ENCODE peak calls at places on chromosome 22, in six cellular contexts. J, K, O, U, G and D are unnamed samples.

GRCh38 chr22:27212617-27213177 is 555.3 kb downstream of the MIAT start:
- DNase-seq in K (no peak), G (peak), J (no peak), O (no peak), U (no peak), D (no peak)

GRCh38 chr22:49011379-49011768 is 816.3 kb downstream of the BRD1 start:
- DNase-seq in K (no peak), O (no peak), J (no peak), U (no peak), G (no peak), D (no peak)

GRCh38 chr22:29202231-29203192 is 3.2 kb upstream of the EMID1 start:
- DNase-seq in K (no peak), G (no peak), O (peak), J (peak), U (no peak), D (no peak)

GRCh38 chr22:44259366-44260215 is 53.2 kb downstream of the SHISAL1 start:
- DNase-seq in J (no peak), G (no peak), O (no peak), U (no peak), K (no peak), D (no peak)

GRCh38 chr22:44895296-44896055 is 114.3 kb downstream of the PHF21B start:
- DNase-seq in G (no peak), K (no peak), O (no peak), U (no peak), J (no peak), D (no peak)

GRCh38 chr22:17097062-17097461 is 12.3 kb downstream of the IL17RA start:
- DNase-seq in K (no peak), O (no peak), J (no peak), U (no peak), G (no peak), D (no peak)

GRCh38 chr22:46626911-46627805 is 7.0 kb downstream of the GRAMD4 start:
- DNase-seq in K (no peak), J (no peak), U (no peak), O (no peak), G (no peak), D (no peak)

GRCh38 chr22:25696763-25697710 is 45.0 kb upstream of the MYO18B start:
- DNase-seq in K (no peak), U (no peak), O (no peak), G (no peak), J (no peak), D (no peak)

GRCh38 chr22:32018056-32018455 is 25.0 kb upstream of the SLC5A1 start:
- DNase-seq in G (no peak), K (no peak), U (no peak), J (no peak), O (no peak), D (no peak)

GRCh38 chr22:17772249-17772962 is 1.9 kb downstream of the BID start:
- DNase-seq in U (no peak), J (no peak), G (peak), O (no peak), K (no peak), D (no peak)

GRCh38 chr22:25393121-25393805 is 171.2 kb upstream of the GRK3 start:
- DNase-seq in U (no peak), J (no peak), K (no peak), O (no peak), G (no peak), D (no peak)

GRCh38 chr22:35538801-35539321 is 1.8 kb upstream of the RASD2 start:
- DNase-seq in J (peak), K (no peak), G (no peak), O (no peak), U (no peak), D (no peak)

GRCh38 chr22:44913198-44913983 is 96.4 kb downstream of the PHF21B start:
- DNase-seq in G (no peak), O (no peak), U (no peak), K (no peak), J (no peak), D (no peak)

GRCh38 chr22:46111645-46112306 is 38.5 kb upstream of the PPARA start:
- DNase-seq in O (no peak), K (no peak), U (no peak), G (no peak), J (no peak), D (no peak)

GRCh38 chr22:32752868-32753520 is 48.5 kb upstream of the TIMP3 start:
- DNase-seq in O (no peak), K (no peak), J (no peak), U (no peak), G (no peak), D (no peak)

GRCh38 chr22:28329582-28330073 is 350.0 kb downstream of the TTC28 start:
- DNase-seq in K (no peak), J (no peak), U (no peak), O (no peak), G (peak), D (no peak)

GRCh38 chr22:50082197-50082715 is 3.0 kb downstream of the MLC1 start:
- DNase-seq in O (no peak), G (no peak), J (no peak), U (no peak), K (no peak), D (no peak)

GRCh38 chr22:49302530-49302929 is 525.1 kb downstream of the BRD1 start:
- DNase-seq in J (no peak), K (no peak), G (no peak), O (no peak), U (no peak), D (no peak)

GRCh38 chr22:21642584-21643448 is 714 bp downstream of the SDF2L1 start:
- DNase-seq in J (peak), K (peak), O (peak), U (peak), G (peak), D (peak)

GRCh38 chr22:28904211-28904808 is 20.9 kb downstream of the ZNRF3 start:
- DNase-seq in J (no peak), G (no peak), O (no peak), K (no peak), U (no peak), D (no peak)

GRCh38 chr22:36828815-36829214 is 12.0 kb upstream of the PVALB start:
- DNase-seq in G (no peak), J (no peak), K (no peak), U (no peak), O (no peak), D (no peak)

GRCh38 chr22:22855617-22856308 is 31.9 kb upstream of the IGLL5 start:
- DNase-seq in K (no peak), O (no peak), J (peak), U (no peak), G (peak), D (no peak)

GRCh38 chr22:50691521-50691920 is 18.9 kb downstream of the SHANK3 start:
- DNase-seq in G (peak), K (no peak), O (peak), J (no peak), U (no peak), D (no peak)